ENCODE peak calls at places on chromosomes 13 and 19, in four cellular contexts. F is H1, X is upper lobe of left lung, H is stomach. N is an unnamed sample.

GRCh38 chr13:70394149-70394548 is 285.9 kb upstream of the KLHL1 start:
- DNase-seq in F (no peak), X (no peak), H (no peak), N (no peak)

GRCh38 chr19:1473424-1473851 is 5.6 kb downstream of the C19orf25 start:
- DNase-seq in F (no peak), X (peak; percentile 50), H (no peak), N (no peak)

GRCh38 chr19:892243-892996 is 567 bp downstream of the MED16 start:
- DNase-seq in F (no peak), X (peak; percentile 94), H (no peak), N (no peak)

GRCh38 chr19:44182145-44182544 is 17.2 kb downstream of the ZNF226 start:
- DNase-seq in F (no peak), X (peak; percentile 24), H (no peak), N (no peak)

GRCh38 chr19:48539503-48540096 is 12.4 kb upstream of the SULT2B1 start:
- DNase-seq in F (no peak), X (no peak), H (peak; percentile 53), N (peak; percentile 50)

GRCh38 chr19:3119782-3120380 is 16.0 kb upstream of the GNA15 start:
- DNase-seq in F (no peak), X (peak; percentile 65), H (no peak), N (no peak)

GRCh38 chr13:74866151-74866550 is 615.8 kb downstream of the TBC1D4 start:
- DNase-seq in F (no peak), X (no peak), H (no peak), N (no peak)

GRCh38 chr13:34577051-34577450 is 365.0 kb upstream of the NBEA start:
- DNase-seq in F (no peak), X (no peak), H (no peak), N (no peak)

GRCh38 chr19:55777528-55777927 is 8.6 kb downstream of the RFPL4AL1 start:
- DNase-seq in F (peak; percentile 40), X (no peak), H (no peak), N (peak; percentile 59)

GRCh38 chr19:4452230-4452990 is 5.2 kb downstream of the UBXN6 start:
- DNase-seq in F (no peak), X (peak; percentile 57), H (no peak), N (no peak)

GRCh38 chr19:7638802-7639465 is 2.0 kb downstream of the STXBP2 start:
- DNase-seq in F (no peak), X (no peak), H (no peak), N (no peak)

GRCh38 chr13:95188128-95188527 is 113.1 kb downstream of the ABCC4 start:
- DNase-seq in F (no peak), X (no peak), H (no peak), N (no peak)
- TF ChIP-seq EP300 in F (no peak), X (no peak), H (no peak), N (no peak)

GRCh38 chr13:32228330-32229041 is 86.7 kb downstream of the ZAR1L start:
- DNase-seq in F (no peak), X (no peak), H (no peak), N (no peak)

GRCh38 chr13:32222046-32222676 is 93.0 kb downstream of the ZAR1L start:
- DNase-seq in F (no peak), X (no peak), H (no peak), N (no peak)

GRCh38 chr13:32229443-32229842 is 85.7 kb downstream of the ZAR1L start:
- DNase-seq in F (no peak), X (no peak), H (no peak), N (no peak)

GRCh38 chr13:32225494-32225931 is 89.7 kb downstream of the ZAR1L start:
- DNase-seq in F (no peak), X (no peak), H (no peak), N (no peak)

DNA sequence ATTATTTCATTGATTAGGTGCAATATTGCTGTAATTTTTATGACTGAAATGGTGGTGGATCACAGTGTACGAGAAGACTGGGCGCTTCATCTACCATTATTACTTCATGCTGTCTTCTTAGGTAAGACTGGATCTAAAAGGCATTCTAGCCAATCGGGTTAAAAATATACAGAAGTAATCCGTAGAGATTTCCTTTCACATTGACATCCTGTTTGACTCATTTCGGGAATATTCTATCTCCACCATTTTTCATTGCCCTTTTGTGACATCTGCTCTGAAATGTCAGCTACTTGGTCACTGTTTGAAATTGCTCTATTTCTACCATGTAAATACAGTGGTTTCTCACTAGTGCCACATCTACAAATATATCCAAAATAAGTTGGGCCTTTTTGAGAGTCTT is 90.2 kb downstream of the ZAR1L start:
- DNase-seq in F (no peak), X (no peak), H (no peak), N (no peak)
- TF ChIP-seq EP300 in F (no peak), X (no peak), H (no peak), N (no peak)

GRCh38 chr13:51806571-51806970 is 2.6 kb upstream of the DHRS12 start:
- DNase-seq in F (no peak), X (no peak), H (peak; percentile 56), N (no peak)
- TF ChIP-seq EP300 in F (no peak), X (no peak), H (no peak), N (no peak)

DNA sequence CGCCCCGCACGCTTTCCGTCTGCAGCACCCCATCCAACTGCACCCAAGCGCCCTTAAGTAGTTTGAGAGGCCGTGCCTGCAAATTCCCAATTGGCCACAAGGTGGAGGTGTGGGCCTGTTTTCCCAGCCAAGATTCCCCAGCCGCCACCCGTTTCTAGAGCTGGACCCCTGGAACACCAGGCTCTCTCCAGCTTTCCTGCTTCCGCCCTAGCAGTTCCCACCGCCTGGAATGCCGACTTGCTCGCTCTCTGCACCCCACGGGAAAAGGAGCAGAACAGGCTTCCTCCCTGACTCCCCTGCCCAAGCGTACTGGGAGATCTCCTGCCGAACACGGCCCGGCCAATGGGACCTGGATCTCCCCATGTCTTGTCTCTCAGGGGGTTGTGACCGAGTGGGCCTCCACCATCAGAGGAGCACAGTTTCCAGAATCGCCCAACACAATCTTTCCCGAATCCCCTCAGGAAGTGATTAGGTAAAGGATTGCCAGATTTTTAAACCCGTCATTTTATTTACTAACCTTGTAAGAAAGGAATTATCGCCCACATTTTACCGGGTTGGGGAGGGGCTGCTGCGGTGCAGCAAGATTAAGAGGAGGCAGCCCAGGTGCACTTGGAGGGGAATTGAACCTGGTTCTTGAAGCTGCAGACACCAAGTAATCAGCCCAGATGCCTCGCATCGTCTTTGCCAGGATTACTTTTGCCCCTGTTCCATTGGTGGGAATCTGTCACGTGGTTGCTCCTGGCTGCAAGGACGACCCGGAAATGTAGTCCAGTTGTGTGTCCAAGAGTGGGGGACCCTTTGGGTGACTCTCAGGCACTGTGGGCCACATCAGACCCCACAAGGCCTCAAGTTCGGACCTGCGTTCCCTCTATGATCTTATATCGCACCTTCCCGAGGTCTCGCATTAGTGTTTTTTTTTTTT is 3.5 kb upstream of the NAPSA start:
- DNase-seq in F (peak; percentile 95), X (peak; percentile 45), H (peak; percentile 87), N (peak; percentile 88)
- TF ChIP-seq EP300 in F (no peak), X (no peak), H (no peak), N (no peak)

GRCh38 chr19:35899547-35900214 is 659 bp downstream of the NFKBID start:
- DNase-seq in F (peak; percentile 78), X (peak; percentile 98), H (peak; percentile 85), N (peak; percentile 90)
- TF ChIP-seq EP300 in F (no peak), X (no peak), H (no peak), N (peak; percentile 37)

GRCh38 chr13:29434217-29434940 is 161.1 kb downstream of the SLC7A1 start:
- DNase-seq in F (no peak), X (no peak), H (no peak), N (no peak)

GRCh38 chr13:29436291-29436690 is 159.2 kb downstream of the SLC7A1 start:
- DNase-seq in F (no peak), X (no peak), H (no peak), N (no peak)

GRCh38 chr13:29438772-29439171 is 156.7 kb downstream of the SLC7A1 start:
- DNase-seq in F (no peak), X (no peak), H (no peak), N (no peak)

GRCh38 chr13:29436721-29437250 is 158.7 kb downstream of the SLC7A1 start:
- DNase-seq in F (no peak), X (no peak), H (no peak), N (no peak)

GRCh38 chr13:29435125-29435911 is 160.2 kb downstream of the SLC7A1 start:
- DNase-seq in F (no peak), X (no peak), H (no peak), N (no peak)
- TF ChIP-seq EP300 in F (no peak), X (no peak), H (no peak), N (no peak)

GRCh38 chr19:18141031-18141430 is 11.9 kb upstream of the PIK3R2 start:
- DNase-seq in F (no peak), X (no peak), H (no peak), N (no peak)

GRCh38 chr19:18137242-18137641 is 15.7 kb upstream of the PIK3R2 start:
- DNase-seq in F (no peak), X (no peak), H (no peak), N (no peak)

GRCh38 chr19:18131841-18132596 is 20.9 kb upstream of the PIK3R2 start:
- DNase-seq in F (peak; percentile 88), X (no peak), H (no peak), N (peak; percentile 47)

GRCh38 chr19:18140473-18140872 is 12.5 kb upstream of the PIK3R2 start:
- DNase-seq in F (no peak), X (no peak), H (no peak), N (no peak)

GRCh38 chr19:18135712-18136584 is 17.0 kb upstream of the PIK3R2 start:
- DNase-seq in F (no peak), X (no peak), H (no peak), N (no peak)
- TF ChIP-seq EP300 in F (no peak), X (no peak), H (no peak), N (no peak)

GRCh38 chr13:35723820-35724219 is 247.3 kb upstream of the MAB21L1 start:
- DNase-seq in F (no peak), X (no peak), H (no peak), N (no peak)
- TF ChIP-seq EP300 in F (no peak), X (no peak), H (no peak), N (no peak)

GRCh38 chr19:41958367-41959055 is 610 bp downstream of the RABAC1 start:
- DNase-seq in F (peak; percentile 97), X (peak; percentile 95), H (peak; percentile 93), N (peak; percentile 86)

GRCh38 chr19:41957161-41957837 is 1.8 kb downstream of the RABAC1 start:
- DNase-seq in F (no peak), X (no peak), H (peak; percentile 36), N (no peak)

GRCh38 chr19:41960973-41961372 is 1.9 kb upstream of the RABAC1 start:
- DNase-seq in F (no peak), X (no peak), H (no peak), N (no peak)

GRCh38 chr19:41957838-41958366 is 1.2 kb downstream of the RABAC1 start:
- DNase-seq in F (peak; percentile 72), X (no peak), H (peak; percentile 81), N (peak; percentile 87)

GRCh38 chr19:41959056-41960053 is at the start of gene RABAC1:
- DNase-seq in F (peak; percentile 94), X (peak; percentile 97), H (peak; percentile 89), N (peak; percentile 93)
- TF ChIP-seq EP300 in F (no peak), X (no peak), H (no peak), N (peak; percentile 15)

GRCh38 chr13:42786696-42787095 is 5.3 kb downstream of the FAM216B start:
- DNase-seq in F (no peak), X (no peak), H (no peak), N (no peak)

GRCh38 chr13:42788601-42789000 is 7.2 kb downstream of the FAM216B start:
- DNase-seq in F (no peak), X (no peak), H (no peak), N (no peak)
- TF ChIP-seq EP300 in F (no peak), X (no peak), H (no peak), N (no peak)